ENCODE peak calls at places on chromosomes 3 and 15, in six cellular contexts. P is testis; X is GM06990; Q is stimulated activated CD8-positive, alpha-beta memory T cell treated with anti-CD3 and anti-CD28 coated beads, Interleukin-7, amount 100 ng/mL, for 4 hours; E is psoas muscle; I is EL. B is an unnamed sample.

GRCh38 chr3:90062018-90062417 is 954.6 kb downstream of the EPHA3 start:
- DNase-seq in Q (no peak), X (no peak), E (no peak), I (no peak), P (no peak), B (no peak)

GRCh38 chr3:188152660-188153497 is 1.1 kb upstream of the LPP start:
- DNase-seq in E (peak), Q (no peak), I (peak), P (peak), X (no peak), B (peak)

GRCh38 chr15:31503758-31504461 is 177.3 kb downstream of the KLF13 start:
- DNase-seq in E (no peak), I (no peak), X (no peak), Q (no peak), P (peak), B (no peak)

GRCh38 chr15:82875411-82876003 is 66.1 kb downstream of the WHAMM start:
- DNase-seq in E (no peak), I (peak), P (no peak), Q (no peak), X (no peak), B (no peak)

GRCh38 chr15:69475769-69476358 is 23.2 kb downstream of the RPLP1 start:
- DNase-seq in E (peak), I (peak), P (peak), Q (peak), X (no peak), B (peak)

GRCh38 chr3:107753494-107753893 is 230.7 kb downstream of the BBX start:
- DNase-seq in I (peak), X (no peak), Q (no peak), P (peak), E (no peak), B (peak)

GRCh38 chr15:94584833-94585244 is 353.5 kb downstream of the MCTP2 start:
- DNase-seq in Q (peak), P (no peak), X (peak), I (no peak), E (no peak), B (no peak)

GRCh38 chr3:8574040-8574669 is 70.4 kb downstream of the SSUH2 start:
- DNase-seq in P (no peak), Q (no peak), E (no peak), X (no peak), I (no peak), B (no peak)

GRCh38 chr15:45635763-45636292 is 999 bp downstream of the SQOR start:
- DNase-seq in P (no peak), E (no peak), Q (no peak), X (no peak), I (no peak), B (no peak)

GRCh38 chr3:12996181-12996506 is 77.1 kb downstream of the IQSEC1 start:
- DNase-seq in Q (no peak), P (no peak), X (no peak), E (no peak), I (no peak), B (no peak)

GRCh38 chr3:107775958-107776357 is 253.2 kb downstream of the BBX start:
- DNase-seq in Q (no peak), E (no peak), X (no peak), I (no peak), P (no peak), B (no peak)

GRCh38 chr15:83993591-83993990 is 242.0 kb upstream of the GOLGA6L4 start:
- DNase-seq in X (no peak), P (no peak), I (no peak), Q (no peak), E (no peak), B (no peak)

GRCh38 chr15:82105458-82106205 is 59.8 kb upstream of the MEX3B start:
- DNase-seq in X (no peak), I (peak), E (no peak), P (peak), Q (no peak), B (no peak)

B was measured in adrenal gland.